ENCODE peak calls at places on chromosomes 11 and 22, in four cellular contexts. O, Z, D and P are unnamed samples.

GRCh38 chr22:48485144-48486135 is 1342.2 kb downstream of the BRD1 start:
- DNase-seq in D (no peak), Z (no peak), O (no peak), P (no peak)

GRCh38 chr22:48736593-48737460 is 1090.8 kb downstream of the BRD1 start:
- DNase-seq in Z (no peak), D (peak), O (no peak), P (no peak)

GRCh38 chr11:104015649-104016415 is 20.6 kb upstream of the DDI1 start:
- DNase-seq in Z (no peak), D (no peak), O (no peak), P (no peak)

GRCh38 chr11:61609970-61610347 is 29.1 kb upstream of the SYT7 start:
- DNase-seq in Z (no peak), O (peak), D (no peak), P (no peak)

GRCh38 chr11:60985991-60986915 is 14.8 kb downstream of the CD6 start:
- DNase-seq in D (peak), O (no peak), Z (no peak), P (peak)

GRCh38 chr22:48975252-48975780 is 852.4 kb downstream of the BRD1 start:
- DNase-seq in O (peak), D (no peak), Z (no peak), P (no peak)

GRCh38 chr11:62611705-62612365 is 740 bp downstream of the EML3 start:
- DNase-seq in Z (no peak), O (peak), D (no peak), P (peak)

GRCh38 chr11:69253028-69253427 is 40.9 kb upstream of the MYEOV start:
- DNase-seq in O (peak), D (no peak), Z (no peak), P (peak)

GRCh38 chr22:26550498-26551033 is 38.3 kb upstream of the TFIP11 start:
- DNase-seq in D (no peak), Z (no peak), O (no peak), P (no peak)

GRCh38 chr22:40605676-40606250 is 30.8 kb downstream of the MRTFA start:
- DNase-seq in Z (no peak), O (no peak), D (no peak), P (peak)

GRCh38 chr11:104905271-104905670 is 7.0 kb upstream of the CASP12 start:
- DNase-seq in O (peak), D (no peak), Z (no peak), P (no peak)

GRCh38 chr22:49523374-49524008 is 304.2 kb downstream of the BRD1 start:
- DNase-seq in O (no peak), D (peak), Z (no peak), P (no peak)

GRCh38 chr22:37843746-37844089 is 416 bp downstream of the ANKRD54 start:
- DNase-seq in O (no peak), D (peak), Z (no peak), P (peak)

GRCh38 chr11:57500526-57500925 is 15.0 kb downstream of the SLC43A1 start:
- DNase-seq in Z (no peak), D (no peak), O (no peak), P (no peak)

GRCh38 chr11:92332986-92333385 is 108.4 kb downstream of the FAT3 start:
- DNase-seq in Z (no peak), O (no peak), D (no peak), P (no peak)

GRCh38 chr22:40406063-40406890 is 35.9 kb downstream of the SGSM3 start:
- DNase-seq in Z (no peak), O (no peak), D (no peak), P (no peak)

GRCh38 chr11:100624346-100624745 is 62.7 kb upstream of the ARHGAP42 start:
- DNase-seq in D (no peak), Z (no peak), O (no peak), P (no peak)

GRCh38 chr11:115670538-115671200 is 166.5 kb upstream of the CADM1 start:
- DNase-seq in Z (no peak), O (no peak), D (no peak), P (no peak)

GRCh38 chr22:36673821-36674220 is 29.7 kb downstream of the CACNG2 start:
- DNase-seq in Z (no peak), D (no peak), O (no peak), P (no peak)

GRCh38 chr11:125679397-125679796 is 1.2 kb downstream of the ACRV1 start:
- DNase-seq in O (peak), Z (no peak), D (no peak), P (no peak)

GRCh38 chr11:111531156-111531555 is 9.4 kb upstream of the LAYN start:
- DNase-seq in O (no peak), D (no peak), Z (no peak), P (no peak)

GRCh38 chr11:14567064-14567651 is 47.0 kb upstream of the PSMA1 start:
- DNase-seq in O (no peak), D (no peak), Z (no peak), P (no peak)

GRCh38 chr22:38006906-38007305 is 22.6 kb upstream of the SOX10 start:
- DNase-seq in Z (no peak), O (no peak), D (no peak), P (no peak)

GRCh38 chr11:104534268-104534667 is 364.0 kb downstream of the CASP12 start:
- DNase-seq in O (no peak), Z (no peak), D (no peak), P (peak)

GRCh38 chr22:25404556-25404922 is 159.9 kb upstream of the GRK3 start:
- DNase-seq in D (peak), O (no peak), Z (no peak), P (no peak)

GRCh38 chr22:25406510-25407210 is 157.8 kb upstream of the GRK3 start:
- DNase-seq in Z (no peak), O (no peak), D (peak), P (no peak)

GRCh38 chr22:25404923-25405853 is 159.3 kb upstream of the GRK3 start:
- DNase-seq in Z (no peak), D (peak), O (peak), P (no peak)

GRCh38 chr22:25407226-25407858 is 157.1 kb upstream of the GRK3 start:
- DNase-seq in D (peak), O (no peak), Z (no peak), P (no peak)

GRCh38 chr22:25405854-25406509 is 158.5 kb upstream of the GRK3 start:
- DNase-seq in O (no peak), D (peak), Z (no peak), P (no peak)
- H3K27ac ChIP-seq in O (peak), D (peak), Z (peak), P (no peak)

GRCh38 chr11:20367313-20367948 is 3.9 kb downstream of the HTATIP2 start:
- DNase-seq in Z (no peak), O (peak), D (no peak), P (peak)
- H3K27ac ChIP-seq in Z (peak), O (peak), D (peak), P (peak)

GRCh38 chr22:20141186-20142077 is 9.4 kb downstream of the CCDC188 start:
- DNase-seq in O (no peak), Z (no peak), D (no peak), P (no peak)
- H3K27ac ChIP-seq in O (no peak), Z (no peak), D (no peak), P (no peak)

GRCh38 chr11:2400069-2400760 is at the start of gene TSSC4:
- DNase-seq in O (peak), Z (peak), D (peak), P (peak)
- H3K27ac ChIP-seq in O (peak), Z (peak), D (peak), P (peak)

DNA sequence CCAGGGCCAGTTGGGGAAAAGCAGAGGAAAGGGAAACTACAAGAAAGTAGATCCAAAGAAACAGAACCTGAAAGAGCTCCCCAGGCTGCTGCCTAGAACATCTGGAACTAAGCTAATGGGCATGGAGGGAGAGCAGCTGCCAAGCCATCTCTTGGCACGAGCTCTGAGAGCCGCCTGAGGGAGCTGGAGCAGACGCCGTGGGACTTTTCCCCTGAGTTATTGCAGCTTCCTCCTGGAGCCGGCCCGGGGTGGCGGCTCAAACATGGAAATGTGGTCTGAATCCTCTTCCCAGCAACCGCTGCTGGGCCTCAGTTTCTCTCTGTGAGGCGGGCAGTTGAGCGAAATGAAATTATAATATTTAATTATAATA is 41.8 kb downstream of the LIF start:
- DNase-seq in O (peak), D (peak), Z (no peak), P (no peak)
- H3K27ac ChIP-seq in O (no peak), D (peak), Z (no peak), P (peak)

GRCh38 chr22:42366815-42367581 is 65.2 kb downstream of the NFAM1 start:
- DNase-seq in D (no peak), O (no peak), Z (no peak), P (no peak)

GRCh38 chr22:42364641-42365336 is 67.4 kb downstream of the NFAM1 start:
- DNase-seq in D (no peak), Z (no peak), O (peak), P (no peak)

GRCh38 chr22:42365942-42366660 is 66.1 kb downstream of the NFAM1 start:
- DNase-seq in O (no peak), D (no peak), Z (no peak), P (no peak)

GRCh38 chr22:42363851-42364250 is 68.4 kb downstream of the NFAM1 start:
- DNase-seq in Z (no peak), O (no peak), D (no peak), P (no peak)

DNA sequence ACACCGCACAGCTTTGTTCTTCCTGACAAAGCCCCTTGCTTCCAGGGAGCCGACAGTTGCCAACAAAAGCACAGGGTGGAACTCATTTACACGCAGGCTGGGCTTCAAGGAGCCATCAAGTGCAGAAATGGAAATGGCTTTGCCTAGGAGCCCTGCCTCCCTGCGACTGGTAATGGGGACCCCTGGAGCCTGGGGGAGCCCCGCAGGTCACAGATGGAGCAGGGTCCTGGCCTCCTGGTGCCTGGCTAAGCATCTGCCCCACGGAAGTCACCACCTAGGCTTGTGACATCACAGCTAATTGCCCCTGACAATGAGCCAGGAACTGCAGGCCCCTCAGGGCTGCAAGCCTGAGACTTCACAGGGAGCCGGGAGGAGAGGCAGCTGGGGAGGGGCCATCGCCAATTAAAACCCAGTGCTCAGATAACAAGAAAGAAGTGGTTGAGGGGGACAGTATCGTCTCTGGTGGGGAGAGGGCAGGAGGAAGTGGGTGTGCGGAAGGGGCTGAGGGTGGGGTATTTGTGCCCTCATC is 66.8 kb downstream of the NFAM1 start:
- DNase-seq in O (peak), Z (no peak), D (no peak), P (no peak)
- H3K27ac ChIP-seq in O (peak), Z (peak), D (peak), P (no peak)